ENCODE peak calls at places on chromosomes 1 and 21, in six cellular contexts. I is CD8-positive, alpha-beta T cell; N is hepatocyte; P is ovary; R is thoracic aorta; B is left lung. E is an unnamed sample.

GRCh38 chr1:76501136-76501535 is 366.1 kb upstream of the ST6GALNAC5 start:
- DNase-seq in B (no peak), N (no peak), I (no peak), R (no peak), P (no peak), E (no peak)

GRCh38 chr1:109249654-109250401 is 489 bp downstream of the CELSR2 start:
- DNase-seq in P (peak; percentile 35), I (peak; percentile 19), B (no peak), N (no peak), R (no peak), E (no peak)

GRCh38 chr21:43343992-43344886 is 82.7 kb downstream of the SIK1 start:
- DNase-seq in B (peak; percentile 81), P (peak; percentile 67), R (no peak), I (no peak), N (peak; percentile 70), E (peak; percentile 32)

GRCh38 chr21:32329776-32330175 is 31.1 kb downstream of the MRAP start:
- DNase-seq in I (no peak), N (no peak), P (no peak), B (no peak), R (no peak), E (no peak)

GRCh38 chr1:27632387-27633297 is 2.3 kb downstream of the FGR start:
- DNase-seq in B (no peak), P (no peak), N (no peak), I (no peak), R (no peak), E (no peak)

GRCh38 chr1:203891950-203892349 is 30.6 kb downstream of the SNRPE start:
- DNase-seq in I (no peak), R (no peak), N (no peak), B (no peak), P (no peak), E (no peak)

GRCh38 chr1:55005351-55006140 is 6.8 kb downstream of the BSND start:
- DNase-seq in P (no peak), N (no peak), B (no peak), R (no peak), I (no peak), E (no peak)

GRCh38 chr21:28516996-28517592 is 475.6 kb downstream of the LTN1 start:
- DNase-seq in N (peak; percentile 80), B (peak; percentile 43), I (peak; percentile 50), P (peak; percentile 51), R (no peak), E (peak; percentile 58)

GRCh38 chr1:157442065-157442464 is 110.2 kb downstream of the FCRL5 start:
- DNase-seq in B (no peak), I (no peak), P (no peak), N (peak; percentile 17), R (no peak), E (no peak)

GRCh38 chr1:175023043-175023921 is at the start of gene MRPS14:
- DNase-seq in I (peak; percentile 98), B (peak; percentile 97), P (peak; percentile 98), N (peak; percentile 99), R (peak; percentile 98), E (peak; percentile 100)

GRCh38 chr1:3910049-3910731 is 10.1 kb upstream of the C1orf174 start:
- DNase-seq in B (peak; percentile 32), I (no peak), N (no peak), P (no peak), R (no peak), E (no peak)

GRCh38 chr21:39182484-39183271 is 573 bp downstream of the PSMG1 start:
- DNase-seq in P (no peak), N (no peak), B (peak; percentile 39), I (no peak), R (no peak), E (peak; percentile 35)

GRCh38 chr1:12384836-12385456 is 155.1 kb downstream of the VPS13D start:
- DNase-seq in P (no peak), R (no peak), N (no peak), B (no peak), I (no peak), E (no peak)

GRCh38 chr21:45366931-45367401 is 38.0 kb upstream of the COL18A1 start:
- DNase-seq in B (no peak), R (peak; percentile 43), P (peak; percentile 94), I (no peak), N (peak; percentile 69), E (peak; percentile 93)

GRCh38 chr1:246160905-246161304 is 346.2 kb downstream of the SMYD3 start:
- DNase-seq in P (no peak), I (no peak), B (no peak), N (no peak), R (no peak), E (no peak)

GRCh38 chr1:19582318-19582717 is 61.8 kb upstream of the NBL1 start:
- DNase-seq in I (peak; percentile 66), P (no peak), B (peak; percentile 72), R (no peak), N (peak; percentile 70), E (no peak)

GRCh38 chr1:155174334-155175280 is 958 bp downstream of the TRIM46 start:
- DNase-seq in N (peak; percentile 48), B (no peak), P (no peak), R (no peak), I (peak; percentile 54), E (peak; percentile 37)

GRCh38 chr1:79929356-79929755 is 922.8 kb upstream of the ADGRL4 start:
- DNase-seq in N (no peak), R (no peak), P (no peak), I (no peak), B (no peak), E (no peak)

GRCh38 chr1:20972855-20973254 is 185.7 kb upstream of the HP1BP3 start:
- DNase-seq in B (no peak), P (no peak), N (no peak), R (no peak), I (no peak), E (no peak)

GRCh38 chr1:84892657-84893618 is at the start of gene LPAR3:
- DNase-seq in P (peak; percentile 36), I (no peak), B (no peak), N (peak; percentile 44), R (no peak), E (peak; percentile 24)

GRCh38 chr1:198153804-198154203 is 3.0 kb upstream of the NEK7 start:
- DNase-seq in R (no peak), B (no peak), N (no peak), P (no peak), I (no peak), E (no peak)

GRCh38 chr1:198155253-198155652 is 1.5 kb upstream of the NEK7 start:
- DNase-seq in R (no peak), P (no peak), B (no peak), I (no peak), N (no peak), E (peak; percentile 75)

GRCh38 chr1:198151688-198152087 is 5.1 kb upstream of the NEK7 start:
- DNase-seq in B (no peak), N (no peak), I (no peak), R (no peak), P (no peak), E (peak; percentile 54)

GRCh38 chr1:198150369-198150768 is 6.4 kb upstream of the NEK7 start:
- DNase-seq in B (no peak), P (no peak), R (no peak), N (no peak), I (no peak), E (no peak)

GRCh38 chr1:198153103-198153502 is 3.7 kb upstream of the NEK7 start:
- DNase-seq in B (peak; percentile 45), P (no peak), R (peak; percentile 58), I (no peak), N (no peak), E (peak; percentile 84)
- H3K4me3 ChIP-seq in B (no peak overlapping the region), P (no peak overlapping the region), R (no peak overlapping the region), I (no peak overlapping the region), N (no peak overlapping the region), E (no peak overlapping the region)

DNA sequence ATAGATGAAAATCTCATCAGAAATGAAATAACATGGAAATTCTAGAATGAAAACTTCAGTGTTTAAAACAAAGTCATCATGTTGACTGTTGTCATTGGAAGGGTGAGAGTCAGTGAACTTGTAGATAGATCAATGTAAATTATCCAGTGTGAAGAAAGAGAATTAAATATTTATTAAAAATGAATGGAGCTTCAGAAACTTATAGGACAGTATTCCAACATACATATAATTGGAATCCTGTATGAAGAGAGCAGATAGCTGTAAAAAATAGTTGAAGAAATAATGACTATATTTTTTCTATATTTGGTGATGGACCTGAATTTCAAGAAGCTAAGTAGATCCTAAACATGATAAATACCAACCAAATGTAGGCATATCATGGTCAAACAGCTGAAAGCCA is 60.0 kb downstream of the MAN1A2 start:
- DNase-seq in R (no peak), I (no peak), P (no peak), N (no peak), B (no peak), E (no peak)
- TF ChIP-seq CTCF in R (no peak), I (no peak), P (no peak), N (no peak), B (no peak), E (no peak)

GRCh38 chr1:167165948-167166702 is 54.6 kb upstream of the POU2F1 start:
- DNase-seq in B (no peak), P (no peak), R (no peak), N (peak; percentile 72), I (no peak), E (peak; percentile 93)
- H3K4me3 ChIP-seq in B (no peak overlapping the region), P (no peak overlapping the region), R (no peak overlapping the region), N (no peak overlapping the region), I (no peak overlapping the region), E (peak overlapping the region; percentile 34)

GRCh38 chr1:91879739-91880138 is 6.2 kb downstream of the TGFBR3 start:
- DNase-seq in I (no peak), R (no peak), P (no peak), N (no peak), B (no peak), E (no peak)
- TF ChIP-seq CTCF in I (no peak), R (no peak), P (no peak), N (no peak), B (no peak), E (no peak)

GRCh38 chr21:26007911-26008579 is 162.5 kb downstream of the APP start:
- DNase-seq in N (no peak), R (no peak), B (no peak), P (no peak), I (no peak), E (peak; percentile 47)
- H3K4me3 ChIP-seq in N (no peak overlapping the region), R (no peak overlapping the region), B (no peak overlapping the region), P (no peak overlapping the region), I (no peak overlapping the region), E (no peak overlapping the region)

E was measured in choroid plexus epithelial cell.